ENCODE peak calls at places on chromosomes 13 and 19, in six cellular contexts. One of them, this sample, is unnamed.

GRCh38 chr19:31282346-31282745 is 66.9 kb downstream of the TSHZ3 start:
- DNase-seq in endodermal cell: no peak
- DNase-seq in A549: no peak
- DNase-seq in HepG2: no peak
- DNase-seq in GM23248: no peak
- DNase-seq in substantia nigra: no peak
- DNase-seq in this sample: no peak

GRCh38 chr19:55528030-55528801 is 8.7 kb downstream of the SBK2 start:
- DNase-seq in endodermal cell: no peak
- DNase-seq in A549: no peak
- DNase-seq in HepG2: peak; percentile 30
- DNase-seq in GM23248: peak; percentile 40
- DNase-seq in substantia nigra: no peak
- DNase-seq in this sample: no peak

GRCh38 chr13:103883152-103883551 is 816.9 kb upstream of the SLC10A2 start:
- DNase-seq in endodermal cell: peak; percentile 90
- DNase-seq in A549: peak; percentile 24
- DNase-seq in HepG2: peak; percentile 81
- DNase-seq in GM23248: peak; percentile 92
- DNase-seq in substantia nigra: peak; percentile 6
- DNase-seq in this sample: peak; percentile 77

GRCh38 chr19:10389863-10390262 is 9.5 kb upstream of the TYK2 start:
- DNase-seq in endodermal cell: peak; percentile 79
- DNase-seq in A549: no peak
- DNase-seq in HepG2: no peak
- DNase-seq in GM23248: no peak
- DNase-seq in substantia nigra: no peak
- DNase-seq in this sample: no peak

GRCh38 chr19:50511069-50511822 is at the start of gene JOSD2:
- DNase-seq in endodermal cell: peak; percentile 98
- DNase-seq in A549: peak; percentile 99
- DNase-seq in HepG2: peak; percentile 85
- DNase-seq in GM23248: peak; percentile 100
- DNase-seq in substantia nigra: peak; percentile 94
- DNase-seq in this sample: peak; percentile 98

GRCh38 chr19:29260477-29261317 is 47.7 kb upstream of the UQCRFS1 start:
- DNase-seq in endodermal cell: peak; percentile 86
- DNase-seq in A549: no peak
- DNase-seq in HepG2: peak; percentile 49
- DNase-seq in GM23248: peak; percentile 28
- DNase-seq in substantia nigra: no peak
- DNase-seq in this sample: no peak

GRCh38 chr19:38656171-38656981 is 8.9 kb downstream of the ACTN4 start:
- DNase-seq in endodermal cell: no peak
- DNase-seq in A549: no peak
- DNase-seq in HepG2: peak; percentile 95
- DNase-seq in GM23248: peak; percentile 79
- DNase-seq in substantia nigra: no peak
- DNase-seq in this sample: no peak

GRCh38 chr19:42322305-42322704 is 3.1 kb upstream of the MEGF8 start:
- DNase-seq in endodermal cell: no peak
- DNase-seq in A549: no peak
- DNase-seq in HepG2: no peak
- DNase-seq in GM23248: peak; percentile 17
- DNase-seq in substantia nigra: no peak
- DNase-seq in this sample: no peak

GRCh38 chr19:35136977-35137702 is 1.5 kb upstream of the FXYD1 start:
- DNase-seq in endodermal cell: no peak
- DNase-seq in A549: no peak
- DNase-seq in HepG2: peak; percentile 68
- DNase-seq in GM23248: peak; percentile 9
- DNase-seq in substantia nigra: no peak
- DNase-seq in this sample: no peak

GRCh38 chr13:43783820-43784219 is 3.0 kb downstream of the ENOX1 start:
- DNase-seq in endodermal cell: no peak
- DNase-seq in A549: peak; percentile 9
- DNase-seq in HepG2: no peak
- DNase-seq in GM23248: peak; percentile 73
- DNase-seq in substantia nigra: no peak
- DNase-seq in this sample: peak; percentile 12

GRCh38 chr13:33153421-33154381 is 131.9 kb downstream of the STARD13 start:
- DNase-seq in endodermal cell: peak; percentile 57
- DNase-seq in A549: no peak
- DNase-seq in HepG2: peak; percentile 10
- DNase-seq in GM23248: peak; percentile 47
- DNase-seq in substantia nigra: no peak
- DNase-seq in this sample: peak; percentile 73

GRCh38 chr19:2507109-2507508 is 31.2 kb downstream of the GADD45B start:
- DNase-seq in endodermal cell: no peak
- DNase-seq in A549: peak; percentile 52
- DNase-seq in HepG2: peak; percentile 92
- DNase-seq in GM23248: peak; percentile 79
- DNase-seq in substantia nigra: no peak
- DNase-seq in this sample: no peak

GRCh38 chr13:51760592-51760991 is 43.4 kb downstream of the DHRS12 start:
- DNase-seq in endodermal cell: no peak
- DNase-seq in A549: no peak
- DNase-seq in HepG2: no peak
- DNase-seq in GM23248: no peak
- DNase-seq in substantia nigra: no peak
- DNase-seq in this sample: no peak

GRCh38 chr13:97359181-97360057 is 74.5 kb upstream of the RAP2A start:
- DNase-seq in endodermal cell: peak; percentile 84
- DNase-seq in A549: peak; percentile 40
- DNase-seq in HepG2: peak; percentile 73
- DNase-seq in GM23248: peak; percentile 90
- DNase-seq in substantia nigra: no peak
- DNase-seq in this sample: peak; percentile 62

GRCh38 chr13:43431279-43431678 is 355.5 kb downstream of the ENOX1 start:
- DNase-seq in endodermal cell: no peak
- DNase-seq in A549: no peak
- DNase-seq in HepG2: no peak
- DNase-seq in GM23248: no peak
- DNase-seq in substantia nigra: no peak
- DNase-seq in this sample: no peak

GRCh38 chr19:13076787-13077186 is 25.9 kb downstream of the LYL1 start:
- DNase-seq in endodermal cell: no peak
- DNase-seq in A549: no peak
- DNase-seq in HepG2: no peak
- DNase-seq in GM23248: no peak
- DNase-seq in substantia nigra: no peak
- DNase-seq in this sample: no peak

GRCh38 chr19:13076320-13076719 is 26.3 kb downstream of the LYL1 start:
- DNase-seq in endodermal cell: no peak
- DNase-seq in A549: no peak
- DNase-seq in HepG2: no peak
- DNase-seq in GM23248: no peak
- DNase-seq in substantia nigra: no peak
- DNase-seq in this sample: no peak

GRCh38 chr19:13079542-13079986 is 23.1 kb downstream of the LYL1 start:
- DNase-seq in endodermal cell: peak; percentile 50
- DNase-seq in A549: no peak
- DNase-seq in HepG2: no peak
- DNase-seq in GM23248: peak; percentile 62
- DNase-seq in substantia nigra: no peak
- DNase-seq in this sample: peak; percentile 71

GRCh38 chr19:13077233-13077632 is 25.4 kb downstream of the LYL1 start:
- DNase-seq in endodermal cell: no peak
- DNase-seq in A549: no peak
- DNase-seq in HepG2: no peak
- DNase-seq in GM23248: no peak
- DNase-seq in substantia nigra: no peak
- DNase-seq in this sample: no peak

DNA sequence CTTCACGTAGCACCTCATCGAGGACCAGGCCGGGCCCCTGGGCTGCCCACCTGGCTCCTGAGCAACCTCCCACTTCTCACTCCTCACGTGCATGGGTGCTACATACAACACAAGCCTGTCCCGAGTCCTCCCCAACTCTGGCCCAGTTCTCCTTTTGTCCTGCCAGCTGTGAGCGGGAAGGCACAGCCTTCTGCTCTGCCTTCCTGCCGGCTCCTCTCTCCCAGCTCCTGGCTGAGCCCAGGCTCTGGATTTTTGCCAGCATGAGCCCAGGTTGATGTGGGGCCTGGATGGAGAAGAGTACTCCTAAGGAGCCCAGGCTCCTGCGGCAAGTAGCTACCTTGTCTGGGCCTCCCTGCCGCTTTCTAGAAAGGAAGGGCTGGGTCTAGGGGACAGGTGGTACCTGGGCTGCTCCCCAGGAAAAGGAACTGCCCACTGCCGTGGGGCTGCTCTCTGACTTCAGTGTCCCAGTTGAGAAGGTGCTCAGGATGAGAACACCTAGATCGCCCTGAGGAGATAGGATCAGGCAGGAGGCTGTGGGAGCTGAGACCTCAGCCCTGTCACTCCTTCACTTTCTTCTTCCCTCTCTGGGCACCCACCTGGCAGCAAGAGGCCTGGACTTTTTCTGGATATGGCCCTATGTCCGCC is 23.6 kb downstream of the LYL1 start:
- DNase-seq in endodermal cell: peak; percentile 51
- DNase-seq in A549: no peak
- DNase-seq in HepG2: no peak
- DNase-seq in GM23248: no peak
- DNase-seq in substantia nigra: no peak
- DNase-seq in this sample: no peak
- H3K27ac ChIP-seq in endodermal cell: no peak overlapping the region
- H3K27ac ChIP-seq in A549: peak overlapping the region; percentile 51
- H3K27ac ChIP-seq in HepG2: no peak overlapping the region
- H3K27ac ChIP-seq in GM23248: peak overlapping the region; percentile 51
- H3K27ac ChIP-seq in substantia nigra: peak overlapping the region; percentile 94
- H3K27ac ChIP-seq in this sample: peak overlapping the region; percentile 81

GRCh38 chr19:18319591-18320135 is 3.2 kb downstream of the LSM4 start:
- DNase-seq in endodermal cell: no peak
- DNase-seq in A549: no peak
- DNase-seq in HepG2: peak; percentile 81
- DNase-seq in GM23248: no peak
- DNase-seq in substantia nigra: no peak
- DNase-seq in this sample: no peak

GRCh38 chr19:18322318-18322758 is 538 bp downstream of the LSM4 start:
- DNase-seq in endodermal cell: peak; percentile 82
- DNase-seq in A549: peak; percentile 66
- DNase-seq in HepG2: peak; percentile 74
- DNase-seq in GM23248: peak; percentile 80
- DNase-seq in substantia nigra: no peak
- DNase-seq in this sample: no peak

GRCh38 chr19:18321729-18322091 is 1.2 kb downstream of the LSM4 start:
- DNase-seq in endodermal cell: no peak
- DNase-seq in A549: no peak
- DNase-seq in HepG2: no peak
- DNase-seq in GM23248: peak; percentile 55
- DNase-seq in substantia nigra: no peak
- DNase-seq in this sample: no peak

GRCh38 chr19:18320865-18321728 is 1.8 kb downstream of the LSM4 start:
- DNase-seq in endodermal cell: no peak
- DNase-seq in A549: no peak
- DNase-seq in HepG2: no peak
- DNase-seq in GM23248: no peak
- DNase-seq in substantia nigra: no peak
- DNase-seq in this sample: no peak

DNA sequence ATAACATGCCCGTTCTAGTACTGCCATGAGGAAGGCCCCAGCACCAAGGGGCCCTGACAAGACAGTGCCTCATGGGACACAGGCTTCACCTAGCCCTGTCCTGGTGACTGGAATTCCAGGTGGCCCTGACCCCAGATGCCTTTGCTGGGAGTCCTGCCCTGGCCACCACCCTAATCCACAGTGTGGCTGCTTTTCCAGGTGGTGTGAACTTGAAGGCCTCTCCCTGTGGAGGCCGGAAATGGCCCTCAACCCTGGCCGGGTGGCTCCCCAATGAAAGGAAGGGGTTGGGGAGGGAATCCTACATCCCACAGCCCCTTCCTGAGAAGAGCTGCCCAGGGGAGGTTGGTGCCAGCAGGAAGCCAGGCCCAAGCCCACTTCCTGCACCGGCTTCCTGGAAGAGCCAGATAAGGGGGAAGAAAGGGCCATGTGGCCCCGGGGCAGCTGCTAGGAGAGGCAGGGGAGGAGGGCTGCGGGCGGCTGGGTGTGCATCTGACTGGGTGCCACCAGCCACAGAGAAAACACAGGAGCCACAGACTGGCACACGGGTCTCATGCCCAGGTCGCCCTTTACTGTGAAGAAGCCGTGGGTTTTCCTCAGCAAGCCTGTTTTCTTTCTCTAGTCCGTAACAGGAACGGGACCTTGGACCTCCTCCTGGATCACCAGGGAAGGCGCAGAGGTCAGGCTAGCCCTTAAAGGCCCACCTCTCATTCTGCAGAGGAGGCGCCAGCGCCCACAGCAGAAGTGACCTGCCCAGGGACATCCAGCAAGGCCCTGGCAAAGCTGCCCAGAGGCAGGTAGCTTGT is 4.7 kb downstream of the LSM4 start:
- DNase-seq in endodermal cell: no peak
- DNase-seq in A549: no peak
- DNase-seq in HepG2: peak; percentile 54
- DNase-seq in GM23248: no peak
- DNase-seq in substantia nigra: no peak
- DNase-seq in this sample: no peak
- H3K27ac ChIP-seq in endodermal cell: no peak overlapping the region
- H3K27ac ChIP-seq in A549: no peak overlapping the region
- H3K27ac ChIP-seq in HepG2: peak overlapping the region; percentile 92
- H3K27ac ChIP-seq in GM23248: no peak overlapping the region
- H3K27ac ChIP-seq in substantia nigra: peak overlapping the region; percentile 8
- H3K27ac ChIP-seq in this sample: peak overlapping the region; percentile 83

GRCh38 chr19:1469200-1469935 is 9.6 kb downstream of the C19orf25 start:
- DNase-seq in endodermal cell: peak; percentile 78
- DNase-seq in A549: no peak
- DNase-seq in HepG2: no peak
- DNase-seq in GM23248: peak; percentile 59
- DNase-seq in substantia nigra: no peak
- DNase-seq in this sample: peak; percentile 18
- H3K27ac ChIP-seq in endodermal cell: no peak overlapping the region
- H3K27ac ChIP-seq in A549: peak overlapping the region; percentile 61
- H3K27ac ChIP-seq in HepG2: no peak overlapping the region
- H3K27ac ChIP-seq in GM23248: no peak overlapping the region
- H3K27ac ChIP-seq in substantia nigra: no peak overlapping the region
- H3K27ac ChIP-seq in this sample: no peak overlapping the region

DNA sequence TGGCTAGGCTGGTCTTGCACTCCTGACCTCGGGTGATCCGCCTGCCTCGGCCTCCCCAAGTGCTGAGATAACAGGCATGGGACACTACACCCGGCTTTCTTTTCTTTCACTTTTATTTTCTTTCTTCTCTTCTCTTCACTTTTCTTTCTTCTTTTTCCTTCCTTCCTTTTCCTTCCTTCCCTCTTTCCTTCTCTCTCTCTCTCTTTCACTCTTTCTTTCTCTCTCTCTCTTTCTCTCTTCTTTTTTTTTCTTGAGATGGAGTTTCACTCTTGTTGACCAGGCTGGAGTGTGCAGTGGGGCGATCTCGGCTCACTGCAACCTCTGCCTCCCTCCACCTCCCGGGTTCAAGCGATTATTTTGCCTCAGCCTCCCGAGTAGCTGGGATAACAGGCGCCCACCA is 812 bp upstream of the ZNF493 start:
- DNase-seq in endodermal cell: no peak
- DNase-seq in A549: no peak
- DNase-seq in HepG2: no peak
- DNase-seq in GM23248: no peak
- DNase-seq in substantia nigra: no peak
- DNase-seq in this sample: no peak
- H3K27ac ChIP-seq in endodermal cell: no peak overlapping the region
- H3K27ac ChIP-seq in A549: no peak overlapping the region
- H3K27ac ChIP-seq in HepG2: no peak overlapping the region
- H3K27ac ChIP-seq in GM23248: no peak overlapping the region
- H3K27ac ChIP-seq in substantia nigra: no peak overlapping the region
- H3K27ac ChIP-seq in this sample: peak overlapping the region; percentile 84